ENCODE peak calls at places on chromosomes 5 and 9, in four cellular contexts. One of them, this sample, is unnamed. For H3K4me1, the result is how much of the 10 kb centered on the place peaks cover.

GRCh38 chr5:126846756-126847155 is 69.8 kb downstream of the LMNB1 start:
- DNase-seq in neural progenitor cell: no peak
- DNase-seq in left ventricle myocardium inferior: no peak
- DNase-seq in cardiac muscle cell: no peak
- DNase-seq in this sample: no peak

GRCh38 chr9:20848490-20848889 is 164.4 kb downstream of the FOCAD start:
- DNase-seq in cardiac muscle cell: no peak
- DNase-seq in left ventricle myocardium inferior: no peak
- DNase-seq in neural progenitor cell: no peak
- DNase-seq in this sample: no peak

GRCh38 chr9:99235874-99236627 is 14.0 kb downstream of the SEC61B start:
- DNase-seq in left ventricle myocardium inferior: no peak
- DNase-seq in cardiac muscle cell: no peak
- DNase-seq in neural progenitor cell: no peak
- DNase-seq in this sample: no peak

GRCh38 chr5:132819468-132819867 is 6.4 kb downstream of the SOWAHA start:
- DNase-seq in cardiac muscle cell: no peak
- DNase-seq in neural progenitor cell: no peak
- DNase-seq in left ventricle myocardium inferior: no peak
- DNase-seq in this sample: no peak

GRCh38 chr9:17322882-17323864 is 188.3 kb downstream of the CNTLN start:
- DNase-seq in neural progenitor cell: no peak
- DNase-seq in cardiac muscle cell: no peak
- DNase-seq in left ventricle myocardium inferior: no peak
- DNase-seq in this sample: no peak

GRCh38 chr5:157930710-157931109 is 71.8 kb upstream of the CLINT1 start:
- DNase-seq in cardiac muscle cell: no peak
- DNase-seq in neural progenitor cell: no peak
- DNase-seq in left ventricle myocardium inferior: peak
- DNase-seq in this sample: no peak

GRCh38 chr5:139637438-139638089 is 10.6 kb upstream of the CXXC5 start:
- DNase-seq in left ventricle myocardium inferior: peak
- DNase-seq in cardiac muscle cell: peak
- DNase-seq in neural progenitor cell: peak
- DNase-seq in this sample: peak

GRCh38 chr9:6195714-6196360 is 19.8 kb upstream of the IL33 start:
- DNase-seq in neural progenitor cell: no peak
- DNase-seq in cardiac muscle cell: no peak
- DNase-seq in left ventricle myocardium inferior: no peak
- DNase-seq in this sample: no peak

GRCh38 chr5:78594946-78595921 is 53.3 kb downstream of the LHFPL2 start:
- DNase-seq in neural progenitor cell: no peak
- DNase-seq in left ventricle myocardium inferior: no peak
- DNase-seq in cardiac muscle cell: no peak
- DNase-seq in this sample: no peak

GRCh38 chr5:58334035-58334434 is 125.9 kb downstream of the PLK2 start:
- DNase-seq in cardiac muscle cell: no peak
- DNase-seq in neural progenitor cell: no peak
- DNase-seq in left ventricle myocardium inferior: no peak
- DNase-seq in this sample: no peak

GRCh38 chr5:128736567-128736966 is 198.5 kb upstream of the FBN2 start:
- DNase-seq in left ventricle myocardium inferior: peak
- DNase-seq in neural progenitor cell: peak
- DNase-seq in cardiac muscle cell: no peak
- DNase-seq in this sample: no peak

GRCh38 chr9:105436753-105437152 is 11.1 kb upstream of the FSD1L start:
- DNase-seq in cardiac muscle cell: no peak
- DNase-seq in neural progenitor cell: no peak
- DNase-seq in left ventricle myocardium inferior: no peak
- DNase-seq in this sample: no peak

GRCh38 chr5:109868737-109869136 is 179.0 kb downstream of the MAN2A1 start:
- DNase-seq in cardiac muscle cell: no peak
- DNase-seq in left ventricle myocardium inferior: no peak
- DNase-seq in neural progenitor cell: no peak
- DNase-seq in this sample: no peak

GRCh38 chr5:36240779-36241635 is 718 bp downstream of the NADK2 start:
- DNase-seq in left ventricle myocardium inferior: peak
- DNase-seq in cardiac muscle cell: peak
- DNase-seq in neural progenitor cell: peak
- DNase-seq in this sample: peak

GRCh38 chr9:3746296-3747275 is 220.8 kb upstream of the RFX3 start:
- DNase-seq in left ventricle myocardium inferior: no peak
- DNase-seq in cardiac muscle cell: no peak
- DNase-seq in neural progenitor cell: no peak
- DNase-seq in this sample: no peak

GRCh38 chr5:154505567-154505966 is 27.5 kb upstream of the HAND1 start:
- DNase-seq in left ventricle myocardium inferior: no peak
- DNase-seq in neural progenitor cell: peak
- DNase-seq in cardiac muscle cell: no peak
- DNase-seq in this sample: no peak

GRCh38 chr9:117715411-117715989 is 11.3 kb downstream of the TLR4 start:
- DNase-seq in cardiac muscle cell: no peak
- DNase-seq in neural progenitor cell: no peak
- DNase-seq in left ventricle myocardium inferior: no peak
- DNase-seq in this sample: no peak

GRCh38 chr9:136760424-136760823 is 2.4 kb upstream of the LCN8 start:
- DNase-seq in cardiac muscle cell: no peak
- DNase-seq in neural progenitor cell: no peak
- DNase-seq in left ventricle myocardium inferior: no peak
- DNase-seq in this sample: no peak

GRCh38 chr9:86945868-86946711 is 1.2 kb downstream of the GAS1 start:
- DNase-seq in left ventricle myocardium inferior: peak
- DNase-seq in cardiac muscle cell: peak
- DNase-seq in neural progenitor cell: peak
- DNase-seq in this sample: peak

GRCh38 chr5:120778491-120779293 is 314.6 kb downstream of the PRR16 start:
- DNase-seq in cardiac muscle cell: no peak
- DNase-seq in neural progenitor cell: no peak
- DNase-seq in left ventricle myocardium inferior: no peak
- DNase-seq in this sample: no peak

GRCh38 chr5:147484708-147485020 is 25.2 kb downstream of the DPYSL3 start:
- DNase-seq in neural progenitor cell: no peak
- DNase-seq in cardiac muscle cell: no peak
- DNase-seq in left ventricle myocardium inferior: no peak
- DNase-seq in this sample: no peak

GRCh38 chr5:140345919-140346347 is 470 bp downstream of the HBEGF start:
- DNase-seq in neural progenitor cell: peak
- DNase-seq in cardiac muscle cell: peak
- DNase-seq in left ventricle myocardium inferior: peak
- DNase-seq in this sample: no peak

GRCh38 chr9:85414399-85414798 is 327.4 kb downstream of the AGTPBP1 start:
- DNase-seq in cardiac muscle cell: no peak
- DNase-seq in left ventricle myocardium inferior: no peak
- DNase-seq in neural progenitor cell: no peak
- DNase-seq in this sample: no peak

GRCh38 chr5:163496286-163496685 is 9.1 kb upstream of the MAT2B start:
- DNase-seq in neural progenitor cell: no peak
- DNase-seq in cardiac muscle cell: no peak
- DNase-seq in left ventricle myocardium inferior: no peak
- DNase-seq in this sample: no peak

GRCh38 chr5:78806544-78806943 is 158.0 kb upstream of the LHFPL2 start:
- DNase-seq in cardiac muscle cell: no peak
- DNase-seq in left ventricle myocardium inferior: no peak
- DNase-seq in neural progenitor cell: no peak
- DNase-seq in this sample: no peak

GRCh38 chr5:99706160-99706559 is 777.4 kb upstream of the CHD1 start:
- DNase-seq in left ventricle myocardium inferior: no peak
- DNase-seq in neural progenitor cell: no peak
- DNase-seq in cardiac muscle cell: no peak
- DNase-seq in this sample: no peak

GRCh38 chr5:91103353-91104061 is 279.6 kb downstream of the ARRDC3 start:
- DNase-seq in cardiac muscle cell: no peak
- DNase-seq in neural progenitor cell: no peak
- DNase-seq in left ventricle myocardium inferior: no peak
- DNase-seq in this sample: no peak

GRCh38 chr9:77673912-77674791 is 26.0 kb upstream of the GNA14 start:
- DNase-seq in cardiac muscle cell: no peak
- DNase-seq in left ventricle myocardium inferior: no peak
- DNase-seq in neural progenitor cell: no peak
- DNase-seq in this sample: peak

GRCh38 chr5:34652916-34653315 is 3.2 kb upstream of the RAI14 start:
- DNase-seq in neural progenitor cell: no peak
- DNase-seq in left ventricle myocardium inferior: no peak
- DNase-seq in cardiac muscle cell: no peak
- DNase-seq in this sample: no peak

GRCh38 chr5:132557425-132557805 is 638 bp downstream of the RAD50 start:
- DNase-seq in left ventricle myocardium inferior: peak
- DNase-seq in cardiac muscle cell: peak
- DNase-seq in neural progenitor cell: peak
- DNase-seq in this sample: peak

GRCh38 chr5:154437281-154437965 is 8.4 kb upstream of the SAP30L start:
- DNase-seq in cardiac muscle cell: no peak
- DNase-seq in left ventricle myocardium inferior: no peak
- DNase-seq in neural progenitor cell: no peak
- DNase-seq in this sample: no peak

GRCh38 chr5:134976841-134977240 is 9.1 kb downstream of the CATSPER3 start:
- DNase-seq in cardiac muscle cell: no peak
- DNase-seq in neural progenitor cell: no peak
- DNase-seq in left ventricle myocardium inferior: no peak
- DNase-seq in this sample: no peak

GRCh38 chr5:156799171-156799570 is 50.9 kb upstream of the PPP1R2B start:
- DNase-seq in neural progenitor cell: no peak
- DNase-seq in left ventricle myocardium inferior: no peak
- DNase-seq in cardiac muscle cell: no peak
- DNase-seq in this sample: no peak

GRCh38 chr9:128203842-128204551 is 818 bp downstream of the DNM1 start:
- DNase-seq in cardiac muscle cell: peak
- DNase-seq in left ventricle myocardium inferior: peak
- DNase-seq in neural progenitor cell: peak
- DNase-seq in this sample: no peak

GRCh38 chr9:27382989-27383388 is 86.0 kb upstream of the EQTN start:
- DNase-seq in neural progenitor cell: no peak
- DNase-seq in left ventricle myocardium inferior: no peak
- DNase-seq in cardiac muscle cell: no peak
- DNase-seq in this sample: no peak

GRCh38 chr9:98962861-98963260 is 19.2 kb downstream of the COL15A1 start:
- DNase-seq in neural progenitor cell: no peak
- DNase-seq in cardiac muscle cell: peak
- DNase-seq in left ventricle myocardium inferior: no peak
- DNase-seq in this sample: no peak

GRCh38 chr9:120932086-120932818 is 5.7 kb upstream of the TRAF1 start:
- DNase-seq in cardiac muscle cell: no peak
- DNase-seq in neural progenitor cell: no peak
- DNase-seq in left ventricle myocardium inferior: no peak
- DNase-seq in this sample: no peak
- H3K4me1 ChIP-seq in cardiac muscle cell: under half
- H3K4me1 ChIP-seq in neural progenitor cell: under half
- H3K4me1 ChIP-seq in left ventricle myocardium inferior: half or more
- H3K4me1 ChIP-seq in this sample: half or more

GRCh38 chr9:7403839-7404238 is 395.7 kb downstream of the DMAC1 start:
- DNase-seq in left ventricle myocardium inferior: no peak
- DNase-seq in neural progenitor cell: no peak
- DNase-seq in cardiac muscle cell: no peak
- DNase-seq in this sample: no peak

GRCh38 chr9:7405924-7406604 is 393.5 kb downstream of the DMAC1 start:
- DNase-seq in left ventricle myocardium inferior: no peak
- DNase-seq in neural progenitor cell: no peak
- DNase-seq in cardiac muscle cell: no peak
- DNase-seq in this sample: no peak

GRCh38 chr9:7402704-7403389 is 396.7 kb downstream of the DMAC1 start:
- DNase-seq in left ventricle myocardium inferior: no peak
- DNase-seq in cardiac muscle cell: no peak
- DNase-seq in neural progenitor cell: peak
- DNase-seq in this sample: no peak

GRCh38 chr9:7407246-7407645 is 392.3 kb downstream of the DMAC1 start:
- DNase-seq in left ventricle myocardium inferior: no peak
- DNase-seq in neural progenitor cell: no peak
- DNase-seq in cardiac muscle cell: no peak
- DNase-seq in this sample: no peak

GRCh38 chr9:7408845-7409244 is 390.7 kb downstream of the DMAC1 start:
- DNase-seq in left ventricle myocardium inferior: no peak
- DNase-seq in neural progenitor cell: no peak
- DNase-seq in cardiac muscle cell: no peak
- DNase-seq in this sample: no peak
- H3K27ac ChIP-seq in left ventricle myocardium inferior: no peak
- H3K27ac ChIP-seq in neural progenitor cell: no peak
- H3K27ac ChIP-seq in cardiac muscle cell: no peak
- H3K27ac ChIP-seq in this sample: no peak

GRCh38 chr9:73180373-73180772 is 28.7 kb downstream of the ANXA1 start:
- DNase-seq in cardiac muscle cell: no peak
- DNase-seq in neural progenitor cell: no peak
- DNase-seq in left ventricle myocardium inferior: no peak
- DNase-seq in this sample: no peak

GRCh38 chr9:73178044-73178443 is 26.4 kb downstream of the ANXA1 start:
- DNase-seq in neural progenitor cell: no peak
- DNase-seq in cardiac muscle cell: no peak
- DNase-seq in left ventricle myocardium inferior: no peak
- DNase-seq in this sample: no peak

GRCh38 chr9:73176450-73176875 is 24.8 kb downstream of the ANXA1 start:
- DNase-seq in cardiac muscle cell: no peak
- DNase-seq in left ventricle myocardium inferior: no peak
- DNase-seq in neural progenitor cell: no peak
- DNase-seq in this sample: no peak

GRCh38 chr9:73183917-73184861 is 32.5 kb downstream of the ANXA1 start:
- DNase-seq in neural progenitor cell: peak
- DNase-seq in cardiac muscle cell: peak
- DNase-seq in left ventricle myocardium inferior: no peak
- DNase-seq in this sample: peak

GRCh38 chr9:73179594-73179993 is 27.9 kb downstream of the ANXA1 start:
- DNase-seq in left ventricle myocardium inferior: no peak
- DNase-seq in cardiac muscle cell: no peak
- DNase-seq in neural progenitor cell: peak
- DNase-seq in this sample: no peak
- H3K4me1 ChIP-seq in left ventricle myocardium inferior: under half
- H3K4me1 ChIP-seq in cardiac muscle cell: under half
- H3K4me1 ChIP-seq in neural progenitor cell: under half
- H3K4me1 ChIP-seq in this sample: under half

GRCh38 chr5:31728039-31728438 is 89.1 kb downstream of the PDZD2 start:
- DNase-seq in left ventricle myocardium inferior: no peak
- DNase-seq in neural progenitor cell: no peak
- DNase-seq in cardiac muscle cell: no peak
- DNase-seq in this sample: no peak
- H3K27ac ChIP-seq in left ventricle myocardium inferior: peak
- H3K27ac ChIP-seq in neural progenitor cell: no peak
- H3K27ac ChIP-seq in cardiac muscle cell: no peak
- H3K27ac ChIP-seq in this sample: no peak

GRCh38 chr9:83283528-83283927 is 220.6 kb upstream of the RASEF start:
- DNase-seq in left ventricle myocardium inferior: no peak
- DNase-seq in cardiac muscle cell: no peak
- DNase-seq in neural progenitor cell: no peak
- DNase-seq in this sample: no peak
- H3K4me1 ChIP-seq in left ventricle myocardium inferior: under half
- H3K4me1 ChIP-seq in cardiac muscle cell: under half
- H3K4me1 ChIP-seq in neural progenitor cell: under half
- H3K4me1 ChIP-seq in this sample: under half

DNA sequence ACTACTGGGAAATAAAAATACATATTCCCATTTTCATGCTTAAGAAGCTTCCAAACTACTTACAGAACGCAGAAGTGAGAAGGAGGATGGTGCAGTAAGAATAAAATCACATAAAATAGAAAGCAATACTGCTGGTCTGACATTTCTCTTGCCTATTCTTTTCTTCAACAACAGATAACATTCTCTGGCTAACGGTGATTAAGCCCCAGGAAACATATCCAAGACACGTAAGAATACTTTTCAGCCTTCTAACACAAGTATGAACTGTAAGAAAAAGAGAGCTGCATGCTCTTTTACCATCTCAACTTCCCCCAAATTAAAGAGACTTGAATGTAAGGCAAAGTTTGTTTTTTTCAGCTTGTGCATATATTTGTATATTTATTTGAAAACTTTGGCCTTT is 156.1 kb upstream of the TARS1 start:
- DNase-seq in cardiac muscle cell: no peak
- DNase-seq in left ventricle myocardium inferior: no peak
- DNase-seq in neural progenitor cell: no peak
- DNase-seq in this sample: no peak
- H3K27ac ChIP-seq in cardiac muscle cell: no peak
- H3K27ac ChIP-seq in left ventricle myocardium inferior: peak
- H3K27ac ChIP-seq in neural progenitor cell: no peak
- H3K27ac ChIP-seq in this sample: no peak

This sample was measured in CD4-positive, CD25-positive, alpha-beta regulatory T cell.